ENCODE peak calls at places on chromosomes 4 and X, in nine cellular contexts. E is PC-3, H is aorta, X is GM23248, S is upper lobe of right lung, M is A549, T is heart left ventricle, V is endothelial cell of umbilical vein, K is thoracic aorta. I is an unnamed sample. For H3K4me1, the result is how much of the 10 kb centered on the place peaks cover.

GRCh38 chr4:156950950-156951349 is 20.6 kb downstream of the PDGFC start:
- DNase-seq in E (peak), H (no peak), X (no peak), S (no peak), M (no peak), T (no peak), V (no peak), K (no peak), I (no peak)

GRCh38 chr4:180059216-180059881 is 2183.9 kb upstream of the TENM3 start:
- DNase-seq in E (no peak), H (peak), X (peak), S (peak), M (peak), T (no peak), V (no peak), K (no peak), I (peak)

GRCh38 chr4:17523626-17524025 is 8.7 kb downstream of the CLRN2 start:
- DNase-seq in E (no peak), H (no peak), X (no peak), S (no peak), M (no peak), T (no peak), V (no peak), K (no peak), I (no peak)

GRCh38 chr4:112257098-112257497 is 25.5 kb downstream of the AP1AR start:
- DNase-seq in E (no peak), H (no peak), X (no peak), S (no peak), M (no peak), T (no peak), V (no peak), K (no peak), I (no peak)

GRCh38 chrX:97474933-97475332 is 591.2 kb downstream of the RPA4 start:
- DNase-seq in E (no peak), H (no peak), X (no peak), S (no peak), M (no peak), T (no peak), V (no peak), K (no peak), I (no peak)

GRCh38 chrX:127861611-127862010 is 190.6 kb downstream of the ACTRT1 start:
- DNase-seq in E (no peak), H (no peak), X (no peak), S (no peak), M (no peak), T (no peak), V (no peak), K (no peak), I (no peak)

GRCh38 chrX:40095588-40096394 is 2.0 kb downstream of the BCOR start:
- DNase-seq in E (peak), H (peak), X (peak), S (peak), M (no peak), T (peak), V (peak), K (no peak), I (no peak)

GRCh38 chrX:151830911-151831310 is 81.8 kb upstream of the MAGEA4 start:
- DNase-seq in E (no peak), H (no peak), X (no peak), S (no peak), M (no peak), T (no peak), V (peak), K (no peak), I (no peak)

GRCh38 chrX:40213092-40213491 is 115.3 kb upstream of the BCOR start:
- DNase-seq in E (no peak), H (no peak), X (no peak), S (no peak), M (no peak), T (no peak), V (no peak), K (no peak), I (no peak)

GRCh38 chr4:168633071-168633470 is 136.2 kb downstream of the PALLD start:
- DNase-seq in E (peak), H (no peak), X (no peak), S (no peak), M (peak), T (no peak), V (no peak), K (no peak), I (peak)

GRCh38 chrX:40380649-40381488 is 199.9 kb upstream of the ATP6AP2 start:
- DNase-seq in E (no peak), H (no peak), X (no peak), S (no peak), M (no peak), T (peak), V (no peak), K (no peak), I (peak)

DNA sequence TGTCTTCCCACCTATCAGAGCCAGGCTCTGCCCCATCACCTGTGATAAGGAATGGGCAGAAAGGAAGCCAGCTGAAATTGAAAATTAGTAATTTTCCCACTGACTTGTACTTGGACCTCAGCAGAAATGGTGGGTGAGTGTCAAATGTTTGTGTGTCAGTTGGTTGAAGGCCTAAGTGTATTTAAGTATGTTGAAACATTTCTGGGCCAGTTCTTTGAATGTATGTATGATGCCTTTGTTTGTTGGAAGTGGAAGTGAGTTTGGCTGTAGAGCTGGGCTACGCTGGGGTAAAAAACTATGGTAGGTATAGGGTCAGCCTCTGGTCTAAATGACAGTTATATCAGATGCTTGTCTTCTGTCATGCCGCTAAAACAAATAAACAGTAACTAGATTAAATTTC is 27.7 kb downstream of the JADE1 start:
- DNase-seq in E (no peak), H (no peak), X (no peak), S (no peak), M (no peak), T (no peak), V (no peak), K (no peak), I (no peak)
- H3K4me1 ChIP-seq in E (under half), H (under half), X (under half), S (under half), M (under half), T (under half), V (under half), K (under half), I (under half)

DNA sequence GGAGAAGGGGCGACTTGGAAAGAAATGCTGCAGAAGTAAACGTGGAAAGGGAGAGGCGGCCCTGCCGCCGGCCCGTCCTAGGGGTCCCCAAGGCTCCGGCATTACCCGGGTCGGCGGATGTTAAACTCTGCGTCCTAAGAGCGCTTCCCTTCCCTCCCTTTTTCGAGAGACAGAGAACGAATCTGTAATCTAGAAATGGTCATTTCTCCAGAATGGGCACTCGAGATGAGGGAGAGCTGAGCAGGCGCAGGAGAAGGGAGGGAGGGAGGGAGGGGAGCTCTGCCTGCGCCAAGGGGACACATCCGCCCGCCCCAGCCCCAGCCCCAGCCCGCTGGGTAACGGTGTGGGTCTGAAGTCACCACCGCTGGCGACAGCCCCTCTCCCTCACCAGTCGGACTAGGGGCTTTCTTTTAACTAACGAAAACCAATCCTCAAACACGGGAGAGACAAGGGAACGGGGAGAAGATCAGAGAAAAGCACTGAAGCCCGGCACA is 1.7 kb downstream of the HCFC1 start:
- DNase-seq in E (peak), H (peak), X (peak), S (no peak), M (no peak), T (no peak), V (peak), K (no peak), I (no peak)
- H3K4me1 ChIP-seq in E (under half), H (under half), X (under half), S (under half), M (under half), T (under half), V (under half), K (half or more), I (under half)

GRCh38 chr4:87035881-87036509 is 101.2 kb downstream of the AFF1 start:
- DNase-seq in E (no peak), H (no peak), X (no peak), S (no peak), M (no peak), T (peak), V (no peak), K (no peak), I (no peak)

GRCh38 chr4:87036713-87037112 is 101.9 kb downstream of the AFF1 start:
- DNase-seq in E (no peak), H (no peak), X (no peak), S (no peak), M (no peak), T (no peak), V (no peak), K (no peak), I (no peak)

GRCh38 chr4:87033902-87034301 is 99.1 kb downstream of the AFF1 start:
- DNase-seq in E (no peak), H (no peak), X (no peak), S (no peak), M (no peak), T (no peak), V (peak), K (no peak), I (no peak)

GRCh38 chr4:87032884-87033533 is 98.2 kb downstream of the AFF1 start:
- DNase-seq in E (peak), H (no peak), X (peak), S (no peak), M (no peak), T (no peak), V (peak), K (no peak), I (peak)

DNA sequence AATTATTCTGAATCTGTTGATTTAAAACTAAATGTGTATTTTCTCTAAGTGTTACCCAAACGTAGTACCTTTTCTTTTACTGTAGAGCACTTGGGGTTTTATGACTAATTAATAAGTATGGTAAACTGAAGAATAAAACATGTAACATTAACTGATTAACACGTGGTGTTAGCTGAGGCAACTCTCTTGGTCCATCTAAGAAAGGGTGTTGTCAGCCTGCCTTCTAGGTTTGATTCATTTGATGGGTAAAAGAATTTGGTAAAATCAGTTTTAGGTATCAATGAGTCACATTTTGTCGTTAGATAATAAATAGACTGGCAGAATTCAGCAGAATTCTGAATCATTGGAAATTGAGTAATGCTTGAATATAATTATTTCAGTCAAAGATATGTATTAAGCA is 99.7 kb downstream of the AFF1 start:
- DNase-seq in E (no peak), H (no peak), X (no peak), S (no peak), M (no peak), T (no peak), V (no peak), K (no peak), I (no peak)
- H3K4me1 ChIP-seq in E (under half), H (under half), X (half or more), S (half or more), M (half or more), T (half or more), V (half or more), K (half or more), I (half or more)

GRCh38 chrX:133995759-133996158 is 10.4 kb upstream of the GPC3 start:
- DNase-seq in E (no peak), H (no peak), X (no peak), S (no peak), M (no peak), T (no peak), V (no peak), K (no peak), I (no peak)
- H3K4me1 ChIP-seq in E (under half), H (under half), X (under half), S (under half), M (under half), T (under half), V (under half), K (under half), I (under half)

I was measured in A673.